ENCODE peak calls at places on chromosomes 4 and X, in eight cellular contexts. One of them, this sample, is unnamed.

GRCh38 chr4:48141048-48141447 is 7.0 kb upstream of the TXK start:
- DNase-seq in heart right ventricle: no peak
- DNase-seq in fibroblast of pulmonary artery: peak
- DNase-seq in astrocyte of the spinal cord: peak
- DNase-seq in GM12865: peak
- DNase-seq in Karpas-422: peak
- DNase-seq in IMR-90: peak
- DNase-seq in transverse colon: no peak
- DNase-seq in this sample: peak

GRCh38 chr4:159283697-159284492 is 181.0 kb downstream of the RAPGEF2 start:
- DNase-seq in heart right ventricle: no peak
- DNase-seq in fibroblast of pulmonary artery: peak
- DNase-seq in astrocyte of the spinal cord: peak
- DNase-seq in GM12865: no peak
- DNase-seq in Karpas-422: no peak
- DNase-seq in IMR-90: peak
- DNase-seq in transverse colon: no peak
- DNase-seq in this sample: peak

GRCh38 chr4:55121246-55121645 is 4.1 kb downstream of the KDR start:
- DNase-seq in heart right ventricle: no peak
- DNase-seq in fibroblast of pulmonary artery: peak
- DNase-seq in astrocyte of the spinal cord: no peak
- DNase-seq in GM12865: no peak
- DNase-seq in Karpas-422: no peak
- DNase-seq in IMR-90: no peak
- DNase-seq in transverse colon: no peak
- DNase-seq in this sample: no peak

GRCh38 chr4:104447346-104447745 is 47.3 kb downstream of the CXXC4 start:
- DNase-seq in heart right ventricle: no peak
- DNase-seq in fibroblast of pulmonary artery: no peak
- DNase-seq in astrocyte of the spinal cord: peak
- DNase-seq in GM12865: no peak
- DNase-seq in Karpas-422: no peak
- DNase-seq in IMR-90: no peak
- DNase-seq in transverse colon: no peak
- DNase-seq in this sample: peak

GRCh38 chr4:87758278-87758677 is 41.1 kb upstream of the IBSP start:
- DNase-seq in heart right ventricle: no peak
- DNase-seq in fibroblast of pulmonary artery: peak
- DNase-seq in astrocyte of the spinal cord: no peak
- DNase-seq in GM12865: no peak
- DNase-seq in Karpas-422: no peak
- DNase-seq in IMR-90: no peak
- DNase-seq in transverse colon: no peak
- DNase-seq in this sample: peak

GRCh38 chr4:183399616-183400015 is 44.8 kb upstream of the CDKN2AIP start:
- DNase-seq in heart right ventricle: no peak
- DNase-seq in fibroblast of pulmonary artery: no peak
- DNase-seq in astrocyte of the spinal cord: no peak
- DNase-seq in GM12865: no peak
- DNase-seq in Karpas-422: no peak
- DNase-seq in IMR-90: no peak
- DNase-seq in transverse colon: no peak
- DNase-seq in this sample: no peak

GRCh38 chrX:103148075-103148474 is 55.1 kb upstream of the NXF3 start:
- DNase-seq in heart right ventricle: no peak
- DNase-seq in fibroblast of pulmonary artery: no peak
- DNase-seq in astrocyte of the spinal cord: no peak
- DNase-seq in GM12865: no peak
- DNase-seq in Karpas-422: no peak
- DNase-seq in IMR-90: no peak
- DNase-seq in transverse colon: no peak
- DNase-seq in this sample: no peak

GRCh38 chrX:21770631-21771321 is 12.9 kb upstream of the SMPX start:
- DNase-seq in heart right ventricle: no peak
- DNase-seq in fibroblast of pulmonary artery: no peak
- DNase-seq in astrocyte of the spinal cord: no peak
- DNase-seq in GM12865: no peak
- DNase-seq in Karpas-422: no peak
- DNase-seq in IMR-90: no peak
- DNase-seq in transverse colon: no peak
- DNase-seq in this sample: no peak

GRCh38 chr4:75630174-75630931 is at the start of gene CDKL2:
- DNase-seq in heart right ventricle: peak
- DNase-seq in fibroblast of pulmonary artery: peak
- DNase-seq in astrocyte of the spinal cord: peak
- DNase-seq in GM12865: peak
- DNase-seq in Karpas-422: peak
- DNase-seq in IMR-90: no peak
- DNase-seq in transverse colon: peak
- DNase-seq in this sample: peak

GRCh38 chr4:1609901-1610790 is 74.0 kb downstream of the FAM53A start:
- DNase-seq in heart right ventricle: no peak
- DNase-seq in fibroblast of pulmonary artery: no peak
- DNase-seq in astrocyte of the spinal cord: no peak
- DNase-seq in GM12865: no peak
- DNase-seq in Karpas-422: no peak
- DNase-seq in IMR-90: no peak
- DNase-seq in transverse colon: no peak
- DNase-seq in this sample: no peak

GRCh38 chrX:283115-283845 is 2.1 kb downstream of the PLCXD1 start:
- DNase-seq in heart right ventricle: peak
- DNase-seq in fibroblast of pulmonary artery: peak
- DNase-seq in astrocyte of the spinal cord: peak
- DNase-seq in GM12865: peak
- DNase-seq in Karpas-422: peak
- DNase-seq in IMR-90: peak
- DNase-seq in transverse colon: peak
- DNase-seq in this sample: peak

GRCh38 chr4:168877779-168878491 is 132.1 kb downstream of the CBR4 start:
- DNase-seq in heart right ventricle: peak
- DNase-seq in fibroblast of pulmonary artery: no peak
- DNase-seq in astrocyte of the spinal cord: no peak
- DNase-seq in GM12865: peak
- DNase-seq in Karpas-422: peak
- DNase-seq in IMR-90: no peak
- DNase-seq in transverse colon: no peak
- DNase-seq in this sample: no peak

GRCh38 chr4:2867758-2868491 is 24.3 kb downstream of the ADD1 start:
- DNase-seq in heart right ventricle: peak
- DNase-seq in fibroblast of pulmonary artery: peak
- DNase-seq in astrocyte of the spinal cord: peak
- DNase-seq in GM12865: no peak
- DNase-seq in Karpas-422: no peak
- DNase-seq in IMR-90: peak
- DNase-seq in transverse colon: no peak
- DNase-seq in this sample: peak

GRCh38 chr4:181821039-181822004 is 421.9 kb upstream of the TENM3 start:
- DNase-seq in heart right ventricle: no peak
- DNase-seq in fibroblast of pulmonary artery: no peak
- DNase-seq in astrocyte of the spinal cord: peak
- DNase-seq in GM12865: no peak
- DNase-seq in Karpas-422: no peak
- DNase-seq in IMR-90: peak
- DNase-seq in transverse colon: no peak
- DNase-seq in this sample: peak

GRCh38 chr4:7823416-7823824 is 116.2 kb downstream of the AFAP1 start:
- DNase-seq in heart right ventricle: peak
- DNase-seq in fibroblast of pulmonary artery: peak
- DNase-seq in astrocyte of the spinal cord: no peak
- DNase-seq in GM12865: no peak
- DNase-seq in Karpas-422: no peak
- DNase-seq in IMR-90: no peak
- DNase-seq in transverse colon: peak
- DNase-seq in this sample: peak

GRCh38 chr4:39062499-39062898 is 467 bp downstream of the KLHL5 start:
- DNase-seq in heart right ventricle: no peak
- DNase-seq in fibroblast of pulmonary artery: no peak
- DNase-seq in astrocyte of the spinal cord: peak
- DNase-seq in GM12865: peak
- DNase-seq in Karpas-422: no peak
- DNase-seq in IMR-90: no peak
- DNase-seq in transverse colon: no peak
- DNase-seq in this sample: peak
- H3K4me3 ChIP-seq in heart right ventricle: no peak
- H3K4me3 ChIP-seq in fibroblast of pulmonary artery: no peak
- H3K4me3 ChIP-seq in astrocyte of the spinal cord: no peak
- H3K4me3 ChIP-seq in GM12865: no peak
- H3K4me3 ChIP-seq in Karpas-422: no peak
- H3K4me3 ChIP-seq in IMR-90: no peak
- H3K4me3 ChIP-seq in transverse colon: no peak
- H3K4me3 ChIP-seq in this sample: no peak

GRCh38 chr4:113524505-113525186 is 236.9 kb downstream of the CAMK2D start:
- DNase-seq in heart right ventricle: no peak
- DNase-seq in fibroblast of pulmonary artery: no peak
- DNase-seq in astrocyte of the spinal cord: no peak
- DNase-seq in GM12865: peak
- DNase-seq in Karpas-422: no peak
- DNase-seq in IMR-90: no peak
- DNase-seq in transverse colon: no peak
- DNase-seq in this sample: no peak
- H3K4me3 ChIP-seq in heart right ventricle: no peak
- H3K4me3 ChIP-seq in fibroblast of pulmonary artery: no peak
- H3K4me3 ChIP-seq in astrocyte of the spinal cord: no peak
- H3K4me3 ChIP-seq in GM12865: no peak
- H3K4me3 ChIP-seq in Karpas-422: no peak
- H3K4me3 ChIP-seq in IMR-90: no peak
- H3K4me3 ChIP-seq in transverse colon: no peak
- H3K4me3 ChIP-seq in this sample: no peak

DNA sequence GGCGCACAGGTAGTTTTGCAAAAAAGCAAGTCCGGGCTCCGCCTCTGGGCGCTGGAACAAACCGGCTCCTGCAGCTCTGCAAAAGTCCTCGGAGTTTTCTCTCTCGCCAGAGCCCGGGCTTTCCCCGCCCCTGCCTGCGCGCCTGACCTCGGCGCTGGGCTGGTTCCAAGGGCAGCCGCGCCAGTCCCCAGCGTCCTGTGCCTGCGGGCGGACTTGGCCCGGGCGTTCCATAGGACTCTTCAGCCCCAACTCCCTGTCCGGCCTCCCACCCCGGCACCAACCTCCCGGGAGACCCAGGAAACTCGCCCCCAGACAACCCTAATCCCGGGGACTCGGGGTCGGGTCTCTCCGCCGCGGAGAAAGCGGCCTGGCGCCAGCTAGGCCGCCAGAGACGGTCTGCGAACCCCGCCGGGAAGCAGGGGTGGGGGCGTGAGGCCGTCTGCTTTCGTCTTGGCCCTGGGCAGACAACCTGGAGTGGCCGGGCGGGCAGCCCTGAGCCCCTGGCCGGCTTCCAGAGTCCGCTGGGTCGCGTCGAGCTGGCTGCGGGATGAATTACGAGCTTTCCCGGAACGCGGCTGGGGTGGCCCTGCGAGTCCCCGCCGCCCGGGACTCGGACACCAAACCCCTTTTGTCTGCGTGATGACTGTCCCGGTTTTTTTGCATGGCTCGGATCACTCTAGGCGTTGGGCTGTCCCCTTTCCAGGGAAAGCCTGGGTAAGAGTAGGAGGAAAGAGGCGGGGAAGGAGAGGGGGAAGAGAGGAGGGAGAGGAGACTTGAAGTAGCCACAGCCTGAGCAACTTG is 971 bp downstream of the MXRA5 start:
- DNase-seq in heart right ventricle: peak
- DNase-seq in fibroblast of pulmonary artery: peak
- DNase-seq in astrocyte of the spinal cord: peak
- DNase-seq in GM12865: no peak
- DNase-seq in Karpas-422: no peak
- DNase-seq in IMR-90: no peak
- DNase-seq in transverse colon: no peak
- DNase-seq in this sample: peak
- H3K4me3 ChIP-seq in heart right ventricle: peak
- H3K4me3 ChIP-seq in fibroblast of pulmonary artery: peak
- H3K4me3 ChIP-seq in astrocyte of the spinal cord: peak
- H3K4me3 ChIP-seq in GM12865: no peak
- H3K4me3 ChIP-seq in Karpas-422: no peak
- H3K4me3 ChIP-seq in IMR-90: peak
- H3K4me3 ChIP-seq in transverse colon: peak
- H3K4me3 ChIP-seq in this sample: peak

GRCh38 chr4:5893013-5893580 is at the start of gene CRMP1:
- DNase-seq in heart right ventricle: no peak
- DNase-seq in fibroblast of pulmonary artery: no peak
- DNase-seq in astrocyte of the spinal cord: no peak
- DNase-seq in GM12865: no peak
- DNase-seq in Karpas-422: no peak
- DNase-seq in IMR-90: no peak
- DNase-seq in transverse colon: no peak
- DNase-seq in this sample: no peak
- H3K4me3 ChIP-seq in heart right ventricle: no peak
- H3K4me3 ChIP-seq in fibroblast of pulmonary artery: no peak
- H3K4me3 ChIP-seq in astrocyte of the spinal cord: no peak
- H3K4me3 ChIP-seq in GM12865: no peak
- H3K4me3 ChIP-seq in Karpas-422: no peak
- H3K4me3 ChIP-seq in IMR-90: peak
- H3K4me3 ChIP-seq in transverse colon: no peak
- H3K4me3 ChIP-seq in this sample: no peak

DNA sequence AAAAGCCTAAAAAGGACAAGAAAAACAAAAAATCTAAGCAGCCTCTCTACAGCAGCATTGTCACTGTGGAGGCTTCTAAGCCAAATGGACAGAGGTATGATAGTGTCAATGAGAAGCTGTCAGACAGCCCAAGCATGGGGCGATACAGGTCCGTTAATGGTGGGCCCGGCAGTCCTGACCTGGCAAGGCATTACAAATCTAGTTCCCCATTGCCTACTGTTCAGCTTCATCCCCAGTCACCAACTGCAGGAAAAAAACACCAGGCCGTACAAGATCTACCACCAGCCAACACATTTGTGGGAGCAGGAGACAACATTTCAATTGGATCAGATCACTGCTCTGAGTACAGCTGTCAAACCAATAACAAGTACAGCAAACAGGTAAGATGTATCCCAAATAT is 4.0 kb downstream of the PCDH7 start:
- DNase-seq in heart right ventricle: no peak
- DNase-seq in fibroblast of pulmonary artery: no peak
- DNase-seq in astrocyte of the spinal cord: no peak
- DNase-seq in GM12865: no peak
- DNase-seq in Karpas-422: no peak
- DNase-seq in IMR-90: no peak
- DNase-seq in transverse colon: no peak
- DNase-seq in this sample: no peak
- H3K4me3 ChIP-seq in heart right ventricle: peak
- H3K4me3 ChIP-seq in fibroblast of pulmonary artery: peak
- H3K4me3 ChIP-seq in astrocyte of the spinal cord: peak
- H3K4me3 ChIP-seq in GM12865: no peak
- H3K4me3 ChIP-seq in Karpas-422: no peak
- H3K4me3 ChIP-seq in IMR-90: peak
- H3K4me3 ChIP-seq in transverse colon: peak
- H3K4me3 ChIP-seq in this sample: peak

GRCh38 chrX:41693024-41693423 is 4.3 kb downstream of the GPR34 start:
- DNase-seq in heart right ventricle: no peak
- DNase-seq in fibroblast of pulmonary artery: no peak
- DNase-seq in astrocyte of the spinal cord: no peak
- DNase-seq in GM12865: no peak
- DNase-seq in Karpas-422: no peak
- DNase-seq in IMR-90: no peak
- DNase-seq in transverse colon: no peak
- DNase-seq in this sample: no peak
- H3K4me3 ChIP-seq in heart right ventricle: no peak
- H3K4me3 ChIP-seq in fibroblast of pulmonary artery: no peak
- H3K4me3 ChIP-seq in astrocyte of the spinal cord: no peak
- H3K4me3 ChIP-seq in GM12865: no peak
- H3K4me3 ChIP-seq in Karpas-422: no peak
- H3K4me3 ChIP-seq in IMR-90: no peak
- H3K4me3 ChIP-seq in transverse colon: no peak
- H3K4me3 ChIP-seq in this sample: no peak

This sample was measured in fibroblast of villous mesenchyme.